ENCODE peak calls at places on chromosomes 12 and 14, in four cellular contexts. One of them, this sample, is unnamed.

GRCh38 chr14:94005324-94005723 is 8.2 kb downstream of the CCDC197 start:
- DNase-seq in HS-5: no peak
- DNase-seq in DMS79 treated with DMSO at 0.1 percent for 48 hours: no peak
- DNase-seq in astrocyte of the spinal cord: no peak
- DNase-seq in this sample: no peak

GRCh38 chr12:6603095-6603567 is 4.0 kb downstream of the CHD4 start:
- DNase-seq in HS-5: no peak
- DNase-seq in DMS79 treated with DMSO at 0.1 percent for 48 hours: peak
- DNase-seq in astrocyte of the spinal cord: peak
- DNase-seq in this sample: peak

GRCh38 chr12:64104376-64104775 is 117.7 kb downstream of the KICS2 start:
- DNase-seq in HS-5: no peak
- DNase-seq in DMS79 treated with DMSO at 0.1 percent for 48 hours: no peak
- DNase-seq in astrocyte of the spinal cord: peak
- DNase-seq in this sample: no peak

GRCh38 chr12:122964439-122965257 is 1.6 kb downstream of the ABCB9 start:
- DNase-seq in HS-5: no peak
- DNase-seq in DMS79 treated with DMSO at 0.1 percent for 48 hours: peak
- DNase-seq in astrocyte of the spinal cord: no peak
- DNase-seq in this sample: no peak

GRCh38 chr12:62320054-62320453 is 59.9 kb downstream of the USP15 start:
- DNase-seq in HS-5: no peak
- DNase-seq in DMS79 treated with DMSO at 0.1 percent for 48 hours: no peak
- DNase-seq in astrocyte of the spinal cord: no peak
- DNase-seq in this sample: no peak

GRCh38 chr12:2242816-2243215 is 190.0 kb downstream of the CACNA1C start:
- DNase-seq in HS-5: no peak
- DNase-seq in DMS79 treated with DMSO at 0.1 percent for 48 hours: no peak
- DNase-seq in astrocyte of the spinal cord: no peak
- DNase-seq in this sample: no peak

GRCh38 chr14:93089501-93090269 is 26.0 kb downstream of the ITPK1 start:
- DNase-seq in HS-5: no peak
- DNase-seq in DMS79 treated with DMSO at 0.1 percent for 48 hours: no peak
- DNase-seq in astrocyte of the spinal cord: no peak
- DNase-seq in this sample: no peak

GRCh38 chr14:57865450-57866198 is at the start of gene SLC35F4:
- DNase-seq in HS-5: no peak
- DNase-seq in DMS79 treated with DMSO at 0.1 percent for 48 hours: peak
- DNase-seq in astrocyte of the spinal cord: peak
- DNase-seq in this sample: no peak

GRCh38 chr12:3233813-3234212 is 156.6 kb downstream of the TSPAN9 start:
- DNase-seq in HS-5: no peak
- DNase-seq in DMS79 treated with DMSO at 0.1 percent for 48 hours: peak
- DNase-seq in astrocyte of the spinal cord: no peak
- DNase-seq in this sample: no peak

GRCh38 chr12:85626031-85626781 is 210.0 kb downstream of the RASSF9 start:
- DNase-seq in HS-5: peak
- DNase-seq in DMS79 treated with DMSO at 0.1 percent for 48 hours: no peak
- DNase-seq in astrocyte of the spinal cord: peak
- DNase-seq in this sample: no peak

GRCh38 chr12:24695657-24696329 is 253.1 kb downstream of the BCAT1 start:
- DNase-seq in HS-5: no peak
- DNase-seq in DMS79 treated with DMSO at 0.1 percent for 48 hours: no peak
- DNase-seq in astrocyte of the spinal cord: no peak
- DNase-seq in this sample: no peak

GRCh38 chr14:34699873-34700621 is 14.3 kb downstream of the CFL2 start:
- DNase-seq in HS-5: peak
- DNase-seq in DMS79 treated with DMSO at 0.1 percent for 48 hours: no peak
- DNase-seq in astrocyte of the spinal cord: peak
- DNase-seq in this sample: no peak

GRCh38 chr12:104902125-104902524 is 56.0 kb downstream of the SLC41A2 start:
- DNase-seq in HS-5: no peak
- DNase-seq in DMS79 treated with DMSO at 0.1 percent for 48 hours: no peak
- DNase-seq in astrocyte of the spinal cord: no peak
- DNase-seq in this sample: no peak

GRCh38 chr14:59278111-59278510 is 89.6 kb downstream of the DAAM1 start:
- DNase-seq in HS-5: peak
- DNase-seq in DMS79 treated with DMSO at 0.1 percent for 48 hours: no peak
- DNase-seq in astrocyte of the spinal cord: peak
- DNase-seq in this sample: no peak

GRCh38 chr12:79360936-79361335 is 329.8 kb downstream of the PAWR start:
- DNase-seq in HS-5: no peak
- DNase-seq in DMS79 treated with DMSO at 0.1 percent for 48 hours: peak
- DNase-seq in astrocyte of the spinal cord: no peak
- DNase-seq in this sample: no peak

GRCh38 chr12:69442894-69443293 is 27.3 kb upstream of the FRS2 start:
- DNase-seq in HS-5: no peak
- DNase-seq in DMS79 treated with DMSO at 0.1 percent for 48 hours: no peak
- DNase-seq in astrocyte of the spinal cord: peak
- DNase-seq in this sample: no peak

GRCh38 chr12:63909746-63910145 is 65.2 kb downstream of the SRGAP1 start:
- DNase-seq in HS-5: no peak
- DNase-seq in DMS79 treated with DMSO at 0.1 percent for 48 hours: no peak
- DNase-seq in astrocyte of the spinal cord: no peak
- DNase-seq in this sample: no peak

GRCh38 chr12:49515266-49515665 is 23.6 kb upstream of the KCNH3 start:
- DNase-seq in HS-5: peak
- DNase-seq in DMS79 treated with DMSO at 0.1 percent for 48 hours: no peak
- DNase-seq in astrocyte of the spinal cord: peak
- DNase-seq in this sample: no peak

GRCh38 chr12:114668151-114668891 is 15.7 kb downstream of the TBX3 start:
- DNase-seq in HS-5: no peak
- DNase-seq in DMS79 treated with DMSO at 0.1 percent for 48 hours: no peak
- DNase-seq in astrocyte of the spinal cord: peak
- DNase-seq in this sample: peak

GRCh38 chr12:81330480-81330879 is 252.6 kb downstream of the ACSS3 start:
- DNase-seq in HS-5: no peak
- DNase-seq in DMS79 treated with DMSO at 0.1 percent for 48 hours: no peak
- DNase-seq in astrocyte of the spinal cord: no peak
- DNase-seq in this sample: no peak